ENCODE peak calls at places on chromosomes 6 and 20, in six cellular contexts. N is breast epithelium, P is brain microvascular endothelial cell, G is neural progenitor cell, B is pancreas, C is colonic mucosa. F is an unnamed sample. For H3K27me3, the result is how much of the 10 kb centered on the place peaks cover.

GRCh38 chr6:152573762-152574161 is 63.4 kb downstream of the SYNE1 start:
- DNase-seq in P (no peak), G (no peak), C (no peak), N (no peak), B (no peak), F (no peak)

GRCh38 chr20:32909896-32910571 is 51.3 kb downstream of the EFCAB8 start:
- DNase-seq in N (no peak), C (no peak), G (no peak), B (no peak), P (no peak), F (no peak)

GRCh38 chr6:5398530-5398929 is 137.2 kb downstream of the FARS2 start:
- DNase-seq in B (no peak), P (peak), N (no peak), G (peak), C (no peak), F (no peak)

GRCh38 chr20:11797161-11797560 is 120.5 kb upstream of the BTBD3 start:
- DNase-seq in N (no peak), P (no peak), C (no peak), B (no peak), G (no peak), F (no peak)

GRCh38 chr6:21732731-21733130 is 139.2 kb downstream of the SOX4 start:
- DNase-seq in C (no peak), N (no peak), P (no peak), G (peak), B (no peak), F (no peak)

GRCh38 chr6:84663866-84664265 is 100.5 kb downstream of the TBX18 start:
- DNase-seq in B (no peak), N (no peak), C (no peak), G (no peak), P (no peak), F (no peak)

GRCh38 chr6:170056329-170056728 is 234.5 kb downstream of the DLL1 start:
- DNase-seq in N (peak), C (no peak), G (no peak), B (no peak), P (no peak), F (no peak)

GRCh38 chr6:26240981-26241770 is 123.8 kb upstream of the BTN3A2 start:
- DNase-seq in P (peak), B (no peak), C (no peak), N (no peak), G (peak), F (peak)

GRCh38 chr6:75331134-75331533 is 46.5 kb upstream of the TMEM30A start:
- DNase-seq in P (peak), G (no peak), N (no peak), C (no peak), B (no peak), F (no peak)

GRCh38 chr6:32114853-32115252 is 5.7 kb upstream of the TNXB start:
- DNase-seq in C (no peak), G (no peak), P (peak), B (no peak), N (no peak), F (no peak)

GRCh38 chr6:31871068-31871659 is 7.6 kb downstream of the SLC44A4 start:
- DNase-seq in P (no peak), G (no peak), N (no peak), B (no peak), C (no peak), F (no peak)

GRCh38 chr6:46491201-46491788 is at the start of gene RCAN2:
- DNase-seq in B (peak), G (peak), P (peak), N (peak), C (peak), F (peak)

GRCh38 chr6:91167846-91168245 is 581.0 kb upstream of the MAP3K7 start:
- DNase-seq in P (no peak), C (no peak), B (no peak), N (no peak), G (no peak), F (no peak)

GRCh38 chr20:23663180-23663579 is 25.4 kb upstream of the CST3 start:
- DNase-seq in P (no peak), C (no peak), G (no peak), N (no peak), B (no peak), F (no peak)

GRCh38 chr6:121351911-121352310 is 17.6 kb upstream of the TBC1D32 start:
- DNase-seq in C (no peak), B (no peak), G (no peak), P (no peak), N (no peak), F (no peak)

GRCh38 chr6:152301806-152302568 is 335.2 kb downstream of the SYNE1 start:
- DNase-seq in C (peak), B (peak), N (peak), P (peak), G (peak), F (peak)

GRCh38 chr20:58639182-58640146 is 11.6 kb upstream of the STX16 start:
- DNase-seq in G (no peak), B (no peak), N (no peak), C (no peak), P (no peak), F (no peak)

GRCh38 chr6:112251170-112251945 is 3.0 kb downstream of the LAMA4 start:
- DNase-seq in G (no peak), P (peak), N (no peak), C (no peak), B (no peak), F (no peak)

GRCh38 chr20:47493954-47494293 is 7.8 kb upstream of the NCOA3 start:
- DNase-seq in B (peak), N (no peak), G (no peak), P (no peak), C (peak), F (no peak)

GRCh38 chr6:6869084-6869483 is 238.7 kb upstream of the RREB1 start:
- DNase-seq in C (no peak), G (no peak), P (no peak), N (no peak), B (no peak), F (no peak)

GRCh38 chr6:133396630-133397335 is 155.6 kb downstream of the EYA4 start:
- DNase-seq in G (no peak), B (no peak), P (no peak), C (no peak), N (no peak), F (no peak)

GRCh38 chr6:54431466-54431865 is 123.2 kb downstream of the TINAG start:
- DNase-seq in G (no peak), N (no peak), C (no peak), B (no peak), P (no peak), F (no peak)

GRCh38 chr6:143783077-143783476 is 60.1 kb upstream of the LTV1 start:
- DNase-seq in C (no peak), G (no peak), P (no peak), N (no peak), B (no peak), F (no peak)

GRCh38 chr6:75266716-75267291 is 17.8 kb downstream of the TMEM30A start:
- DNase-seq in G (peak), P (no peak), N (no peak), B (no peak), C (no peak), F (no peak)

GRCh38 chr6:115485400-115485799 is 575.3 kb downstream of the FRK start:
- DNase-seq in P (no peak), N (no peak), C (no peak), G (no peak), B (no peak), F (no peak)

GRCh38 chr6:37074053-37074827 is 68.8 kb downstream of the FGD2 start:
- DNase-seq in C (no peak), G (no peak), N (no peak), P (no peak), B (no peak), F (no peak)

GRCh38 chr6:144653885-144654505 is 368.9 kb downstream of the UTRN start:
- DNase-seq in P (no peak), B (no peak), N (no peak), C (no peak), G (no peak), F (no peak)

GRCh38 chr20:36355469-36356171 is 49.5 kb downstream of the DLGAP4 start:
- DNase-seq in B (no peak), C (no peak), N (no peak), P (no peak), G (no peak), F (no peak)

GRCh38 chr6:139858444-139858843 is 484.0 kb upstream of the CITED2 start:
- DNase-seq in N (no peak), C (no peak), P (no peak), G (no peak), B (no peak), F (no peak)

GRCh38 chr6:30757261-30757935 is 13.1 kb upstream of the IER3 start:
- DNase-seq in P (no peak), C (no peak), B (no peak), G (no peak), N (no peak), F (no peak)

GRCh38 chr6:12415980-12416598 is 125.9 kb downstream of the EDN1 start:
- DNase-seq in P (no peak), C (no peak), B (no peak), G (no peak), N (no peak), F (no peak)

GRCh38 chr20:56722042-56722441 is 92.9 kb downstream of the TFAP2C start:
- DNase-seq in P (no peak), N (no peak), C (peak), B (peak), G (no peak), F (no peak)

GRCh38 chr6:9064156-9064555 is 628.8 kb upstream of the SLC35B3 start:
- DNase-seq in P (no peak), B (no peak), N (no peak), C (no peak), G (no peak), F (no peak)

GRCh38 chr20:30489604-30490003 is 767.9 kb upstream of the DEFB115 start:
- DNase-seq in G (no peak), C (no peak), P (no peak), B (no peak), N (no peak), F (no peak)

GRCh38 chr20:22617160-22617559 is 32.8 kb upstream of the FOXA2 start:
- DNase-seq in N (no peak), P (no peak), G (no peak), B (peak), C (peak), F (no peak)

GRCh38 chr6:7034055-7034454 is 73.7 kb upstream of the RREB1 start:
- DNase-seq in P (no peak), G (no peak), B (no peak), C (no peak), N (no peak), F (no peak)

GRCh38 chr20:33005908-33006775 is 1.4 kb upstream of the BPIFB2 start:
- DNase-seq in N (no peak), G (no peak), P (no peak), B (no peak), C (no peak), F (no peak)

GRCh38 chr6:108762394-108762793 is 85.8 kb upstream of the ARMC2 start:
- DNase-seq in B (peak), P (no peak), N (no peak), C (no peak), G (no peak), F (no peak)

DNA sequence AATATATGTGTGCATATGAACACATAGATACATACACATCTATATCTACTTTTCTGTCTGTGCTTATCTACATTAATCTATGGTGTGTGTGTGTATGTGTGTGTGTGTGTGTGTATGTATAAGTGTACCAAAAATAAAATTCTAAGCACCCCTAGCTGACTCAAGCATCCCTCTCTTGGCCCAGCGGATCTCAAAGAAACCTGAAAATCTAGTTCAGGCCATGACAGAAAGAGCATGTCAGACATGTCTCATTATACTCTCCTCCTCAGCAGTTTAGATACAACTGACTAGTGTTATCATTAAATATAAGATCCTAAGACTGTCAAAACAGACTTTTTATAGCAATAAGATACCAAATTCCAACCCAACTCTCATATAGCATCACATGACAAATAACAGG is 639.8 kb upstream of the GJE1 start:
- DNase-seq in P (no peak), G (no peak), N (no peak), C (no peak), B (no peak), F (no peak)
- H3K27ac ChIP-seq in P (no peak), G (no peak), N (no peak), C (no peak), B (no peak), F (no peak)

DNA sequence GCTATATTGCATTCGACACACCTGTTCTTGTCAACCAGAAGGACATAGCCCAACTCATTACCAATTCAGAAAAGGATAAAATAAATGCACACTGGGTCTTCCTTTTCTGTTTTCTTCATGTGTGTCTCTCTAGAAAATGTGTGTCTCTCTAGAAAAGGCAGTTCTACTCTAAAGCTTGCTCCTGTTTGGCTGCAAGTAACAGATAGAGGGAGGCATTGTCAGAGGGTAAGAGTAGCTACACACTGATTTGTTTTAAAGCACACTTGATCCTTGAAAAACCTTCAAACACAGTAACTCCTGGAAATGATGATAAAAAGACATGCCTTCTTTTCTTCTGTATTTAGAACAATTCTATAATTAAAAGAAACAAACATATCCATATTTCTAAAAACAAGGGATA is 21.3 kb downstream of the GRM1 start:
- DNase-seq in N (no peak), C (no peak), B (no peak), G (no peak), P (no peak), F (no peak)
- TF ChIP-seq CTCF in N (no peak), C (no peak), B (no peak), G (peak), P (no peak), F (no peak)

GRCh38 chr6:72623808-72624207 is 1.9 kb downstream of the KCNQ5 start:
- DNase-seq in N (no peak), B (no peak), G (no peak), C (no peak), P (no peak), F (no peak)
- H3K27me3 ChIP-seq in N (under half), B (under half), G (half or more), C (under half), P (under half), F (under half)

DNA sequence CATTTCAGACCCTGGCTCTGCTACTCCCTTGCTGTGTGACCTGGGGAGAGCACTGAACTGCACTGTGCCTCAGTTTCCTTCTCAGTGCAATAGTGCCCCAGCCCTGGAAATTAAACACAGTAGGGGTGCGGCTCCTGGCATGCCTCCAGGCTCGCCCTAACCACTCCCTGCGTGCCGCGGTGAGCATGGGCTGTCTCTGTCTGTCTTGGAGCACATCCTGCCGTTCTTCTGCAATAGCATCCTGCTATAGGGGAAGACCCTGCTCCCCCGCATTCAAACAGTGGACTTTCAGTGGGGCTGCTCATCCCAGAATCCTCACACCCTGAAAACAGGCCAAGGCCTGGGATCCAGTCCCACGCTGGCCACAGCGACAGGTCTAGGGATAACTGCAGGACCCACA is 129.5 kb downstream of the FOXC1 start:
- DNase-seq in C (no peak), N (no peak), P (no peak), B (no peak), G (no peak), F (no peak)
- H3K27ac ChIP-seq in C (no peak), N (no peak), P (no peak), B (no peak), G (no peak), F (no peak)

GRCh38 chr6:51753635-51754034 is 333.8 kb downstream of the PKHD1 start:
- DNase-seq in G (peak), C (peak), N (no peak), B (no peak), P (no peak), F (no peak)
- TF ChIP-seq CTCF in G (peak), C (no peak), N (no peak), B (no peak), P (no peak), F (no peak)

GRCh38 chr6:1624071-1624847 is 14.5 kb downstream of the FOXC1 start:
- DNase-seq in B (no peak), P (no peak), C (no peak), N (no peak), G (peak), F (no peak)

GRCh38 chr6:1622220-1622841 is 12.6 kb downstream of the FOXC1 start:
- DNase-seq in P (no peak), B (no peak), G (no peak), C (no peak), N (no peak), F (no peak)

GRCh38 chr6:1622851-1623768 is 13.4 kb downstream of the FOXC1 start:
- DNase-seq in N (no peak), C (no peak), B (no peak), P (no peak), G (no peak), F (no peak)

GRCh38 chr6:1624848-1625341 is 15.2 kb downstream of the FOXC1 start:
- DNase-seq in N (no peak), C (no peak), P (no peak), G (peak), B (no peak), F (no peak)

GRCh38 chr6:1623769-1624070 is 14.0 kb downstream of the FOXC1 start:
- DNase-seq in C (no peak), G (no peak), P (no peak), B (no peak), N (no peak), F (no peak)
- H3K27me3 ChIP-seq in C (under half), G (half or more), P (half or more), B (under half), N (under half), F (half or more)

DNA sequence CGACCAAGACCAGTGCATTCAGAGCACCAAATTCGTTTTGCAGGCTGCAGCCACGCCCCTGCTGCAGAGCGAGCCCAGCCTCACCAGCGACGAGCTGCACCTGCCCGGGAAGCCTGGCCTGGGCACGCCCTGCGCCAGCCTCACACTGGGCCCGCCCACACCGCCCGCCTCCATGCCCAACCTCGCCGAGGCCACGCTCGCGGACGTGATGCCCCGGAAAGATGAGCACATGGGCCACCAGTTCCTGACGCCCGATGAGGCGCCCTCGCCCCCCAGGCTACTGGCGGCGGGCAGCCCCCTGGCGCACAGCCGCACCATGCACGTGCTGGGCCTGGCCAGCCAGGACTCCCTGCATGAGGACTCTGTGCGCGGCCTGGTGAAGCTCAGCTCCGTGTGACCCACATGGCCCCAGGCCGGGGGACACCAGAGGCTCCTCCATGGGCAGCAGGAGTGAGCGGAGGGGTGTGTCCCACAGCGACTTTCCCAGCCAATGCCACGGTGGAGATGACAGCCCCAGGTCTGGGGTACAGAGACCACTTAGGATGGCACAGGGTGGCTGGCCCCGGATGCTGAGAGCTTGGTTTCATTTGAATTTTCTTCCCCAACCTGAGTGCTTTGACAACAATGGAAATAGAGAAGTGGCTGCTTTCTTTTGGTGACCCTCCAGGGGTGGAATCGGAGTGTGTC is 150.2 kb upstream of the SNX9 start:
- DNase-seq in P (no peak), G (no peak), N (no peak), C (no peak), B (no peak), F (no peak)
- H3K27ac ChIP-seq in P (no peak), G (no peak), N (no peak), C (no peak), B (no peak), F (no peak)

GRCh38 chr6:69164564-69165252 is 529.6 kb downstream of the ADGRB3 start:
- DNase-seq in B (no peak), P (no peak), N (no peak), G (peak), C (no peak), F (no peak)
- TF ChIP-seq CTCF in B (no peak), P (peak), N (no peak), G (peak), C (no peak), F (no peak)

DNA sequence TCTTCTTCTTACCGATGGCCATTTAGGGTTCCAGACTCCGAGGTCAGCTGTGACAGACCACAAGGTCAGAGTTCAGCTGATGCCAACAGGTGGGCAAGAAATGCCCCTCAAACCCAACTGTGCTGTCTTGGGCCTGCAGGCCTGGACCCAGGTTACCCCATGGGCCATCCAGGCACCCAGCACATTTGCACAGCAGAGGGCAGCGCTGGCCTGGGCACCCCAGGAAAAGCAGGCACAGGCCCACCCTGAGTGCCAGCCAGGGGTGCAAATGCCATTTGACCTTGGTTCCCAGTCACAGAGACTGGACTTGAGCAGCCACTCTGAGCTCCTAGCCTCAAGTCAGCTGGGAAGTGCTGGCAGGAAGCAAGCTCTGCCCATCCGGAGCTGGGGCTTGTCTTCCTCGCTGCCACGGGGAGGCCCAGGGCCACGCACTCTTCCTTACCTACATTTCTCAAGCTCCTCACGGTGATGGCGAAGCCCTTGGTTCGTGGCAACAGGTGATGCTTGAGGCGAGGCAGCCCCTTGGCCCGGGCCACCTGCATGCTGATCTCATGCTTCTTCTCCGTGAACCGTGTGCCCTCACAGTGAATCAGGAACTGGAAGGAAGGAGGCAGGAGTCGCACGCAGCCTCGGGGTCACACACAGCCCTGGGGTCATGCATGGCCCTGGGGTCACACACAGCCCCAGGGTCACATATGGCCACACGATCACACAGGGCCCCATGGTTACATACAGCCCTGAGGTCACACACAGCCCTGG is 120.8 kb downstream of the AGPAT4 start:
- DNase-seq in C (no peak), N (no peak), B (no peak), G (no peak), P (no peak), F (no peak)
- H3K27me3 ChIP-seq in C (under half), N (under half), B (under half), G (under half), P (under half), F (under half)

F was measured in CD4-positive, alpha-beta T cell.